ENCODE peak calls at places on chromosomes 4 and X, in nine cellular contexts. One of them, this sample, is unnamed.

GRCh38 chrX:110004210-110004609 is 1.3 kb downstream of the TMEM164 start:
- DNase-seq in upper lobe of right lung: peak; percentile 75
- DNase-seq in heart left ventricle: peak; percentile 36
- DNase-seq in ovary: peak; percentile 22
- DNase-seq in natural killer cell: no peak
- DNase-seq in IMR-90: no peak
- DNase-seq in WERI-Rb-1: no peak
- DNase-seq in AG04450: no peak
- DNase-seq in brain microvascular endothelial cell: no peak
- DNase-seq in this sample: no peak

GRCh38 chr4:113455081-113455480 is 306.5 kb downstream of the CAMK2D start:
- DNase-seq in upper lobe of right lung: no peak
- DNase-seq in heart left ventricle: no peak
- DNase-seq in ovary: no peak
- DNase-seq in natural killer cell: no peak
- DNase-seq in IMR-90: no peak
- DNase-seq in WERI-Rb-1: no peak
- DNase-seq in AG04450: no peak
- DNase-seq in brain microvascular endothelial cell: no peak
- DNase-seq in this sample: no peak

GRCh38 chr4:151703401-151703800 is 57.4 kb downstream of the GATB start:
- DNase-seq in upper lobe of right lung: no peak
- DNase-seq in heart left ventricle: no peak
- DNase-seq in ovary: no peak
- DNase-seq in natural killer cell: no peak
- DNase-seq in IMR-90: no peak
- DNase-seq in WERI-Rb-1: no peak
- DNase-seq in AG04450: no peak
- DNase-seq in brain microvascular endothelial cell: no peak
- DNase-seq in this sample: no peak

GRCh38 chr4:6734165-6734786 is 18.3 kb downstream of the BLOC1S4 start:
- DNase-seq in upper lobe of right lung: no peak
- DNase-seq in heart left ventricle: no peak
- DNase-seq in ovary: no peak
- DNase-seq in natural killer cell: no peak
- DNase-seq in IMR-90: no peak
- DNase-seq in WERI-Rb-1: no peak
- DNase-seq in AG04450: no peak
- DNase-seq in brain microvascular endothelial cell: no peak
- DNase-seq in this sample: no peak

GRCh38 chr4:147957446-147957845 is 225.6 kb downstream of the ARHGAP10 start:
- DNase-seq in upper lobe of right lung: no peak
- DNase-seq in heart left ventricle: no peak
- DNase-seq in ovary: no peak
- DNase-seq in natural killer cell: no peak
- DNase-seq in IMR-90: no peak
- DNase-seq in WERI-Rb-1: no peak
- DNase-seq in AG04450: no peak
- DNase-seq in brain microvascular endothelial cell: no peak
- DNase-seq in this sample: no peak

GRCh38 chrX:20067709-20068315 is 48.9 kb downstream of the MAP7D2 start:
- DNase-seq in upper lobe of right lung: peak; percentile 76
- DNase-seq in heart left ventricle: peak; percentile 77
- DNase-seq in ovary: peak; percentile 86
- DNase-seq in natural killer cell: no peak
- DNase-seq in IMR-90: peak; percentile 88
- DNase-seq in WERI-Rb-1: no peak
- DNase-seq in AG04450: peak; percentile 44
- DNase-seq in brain microvascular endothelial cell: peak; percentile 75
- DNase-seq in this sample: peak; percentile 54

GRCh38 chr4:29423836-29424721 is 1296.1 kb upstream of the PCDH7 start:
- DNase-seq in upper lobe of right lung: no peak
- DNase-seq in heart left ventricle: no peak
- DNase-seq in ovary: no peak
- DNase-seq in natural killer cell: no peak
- DNase-seq in IMR-90: peak; percentile 95
- DNase-seq in WERI-Rb-1: no peak
- DNase-seq in AG04450: peak; percentile 68
- DNase-seq in brain microvascular endothelial cell: peak; percentile 92
- DNase-seq in this sample: no peak

GRCh38 chr4:126938023-126938422 is 694.7 kb upstream of the INTU start:
- DNase-seq in upper lobe of right lung: no peak
- DNase-seq in heart left ventricle: no peak
- DNase-seq in ovary: no peak
- DNase-seq in natural killer cell: no peak
- DNase-seq in IMR-90: peak; percentile 33
- DNase-seq in WERI-Rb-1: no peak
- DNase-seq in AG04450: no peak
- DNase-seq in brain microvascular endothelial cell: no peak
- DNase-seq in this sample: no peak

GRCh38 chrX:68060506-68061205 is 372.6 kb downstream of the OPHN1 start:
- DNase-seq in upper lobe of right lung: no peak
- DNase-seq in heart left ventricle: no peak
- DNase-seq in ovary: no peak
- DNase-seq in natural killer cell: no peak
- DNase-seq in IMR-90: no peak
- DNase-seq in WERI-Rb-1: no peak
- DNase-seq in AG04450: no peak
- DNase-seq in brain microvascular endothelial cell: no peak
- DNase-seq in this sample: no peak

GRCh38 chr4:70936200-70936787 is 34.1 kb downstream of the MOB1B start:
- DNase-seq in upper lobe of right lung: no peak
- DNase-seq in heart left ventricle: no peak
- DNase-seq in ovary: no peak
- DNase-seq in natural killer cell: no peak
- DNase-seq in IMR-90: peak; percentile 61
- DNase-seq in WERI-Rb-1: no peak
- DNase-seq in AG04450: no peak
- DNase-seq in brain microvascular endothelial cell: no peak
- DNase-seq in this sample: no peak

GRCh38 chr4:123430031-123430430 is 33.4 kb downstream of the SPRY1 start:
- DNase-seq in upper lobe of right lung: no peak
- DNase-seq in heart left ventricle: no peak
- DNase-seq in ovary: no peak
- DNase-seq in natural killer cell: no peak
- DNase-seq in IMR-90: no peak
- DNase-seq in WERI-Rb-1: no peak
- DNase-seq in AG04450: no peak
- DNase-seq in brain microvascular endothelial cell: no peak
- DNase-seq in this sample: no peak

GRCh38 chr4:174069848-174070330 is 213.6 kb downstream of the FBXO8 start:
- DNase-seq in upper lobe of right lung: no peak
- DNase-seq in heart left ventricle: no peak
- DNase-seq in ovary: no peak
- DNase-seq in natural killer cell: no peak
- DNase-seq in IMR-90: no peak
- DNase-seq in WERI-Rb-1: no peak
- DNase-seq in AG04450: no peak
- DNase-seq in brain microvascular endothelial cell: no peak
- DNase-seq in this sample: no peak

GRCh38 chrX:150256297-150256650 is 106.8 kb upstream of the MAMLD1 start:
- DNase-seq in upper lobe of right lung: no peak
- DNase-seq in heart left ventricle: no peak
- DNase-seq in ovary: no peak
- DNase-seq in natural killer cell: no peak
- DNase-seq in IMR-90: no peak
- DNase-seq in WERI-Rb-1: no peak
- DNase-seq in AG04450: no peak
- DNase-seq in brain microvascular endothelial cell: no peak
- DNase-seq in this sample: no peak

GRCh38 chrX:76428243-76429130 is 977 bp downstream of the MAGEE1 start:
- DNase-seq in upper lobe of right lung: peak; percentile 48
- DNase-seq in heart left ventricle: peak; percentile 21
- DNase-seq in ovary: peak; percentile 16
- DNase-seq in natural killer cell: peak; percentile 30
- DNase-seq in IMR-90: no peak
- DNase-seq in WERI-Rb-1: peak; percentile 7
- DNase-seq in AG04450: no peak
- DNase-seq in brain microvascular endothelial cell: no peak
- DNase-seq in this sample: peak; percentile 45

GRCh38 chr4:48138511-48138910 is 4.5 kb upstream of the TXK start:
- DNase-seq in upper lobe of right lung: no peak
- DNase-seq in heart left ventricle: no peak
- DNase-seq in ovary: no peak
- DNase-seq in natural killer cell: no peak
- DNase-seq in IMR-90: no peak
- DNase-seq in WERI-Rb-1: no peak
- DNase-seq in AG04450: no peak
- DNase-seq in brain microvascular endothelial cell: no peak
- DNase-seq in this sample: no peak

GRCh38 chrX:55839480-55839879 is 121.9 kb downstream of the RRAGB start:
- DNase-seq in upper lobe of right lung: no peak
- DNase-seq in heart left ventricle: no peak
- DNase-seq in ovary: no peak
- DNase-seq in natural killer cell: no peak
- DNase-seq in IMR-90: no peak
- DNase-seq in WERI-Rb-1: no peak
- DNase-seq in AG04450: no peak
- DNase-seq in brain microvascular endothelial cell: no peak
- DNase-seq in this sample: no peak

GRCh38 chr4:159298502-159298901 is 195.6 kb downstream of the RAPGEF2 start:
- DNase-seq in upper lobe of right lung: no peak
- DNase-seq in heart left ventricle: no peak
- DNase-seq in ovary: no peak
- DNase-seq in natural killer cell: no peak
- DNase-seq in IMR-90: peak; percentile 59
- DNase-seq in WERI-Rb-1: no peak
- DNase-seq in AG04450: no peak
- DNase-seq in brain microvascular endothelial cell: peak; percentile 30
- DNase-seq in this sample: no peak

GRCh38 chrX:42804524-42804923 is 26.6 kb upstream of the PPP1R2C start:
- DNase-seq in upper lobe of right lung: no peak
- DNase-seq in heart left ventricle: no peak
- DNase-seq in ovary: no peak
- DNase-seq in natural killer cell: no peak
- DNase-seq in IMR-90: no peak
- DNase-seq in WERI-Rb-1: no peak
- DNase-seq in AG04450: no peak
- DNase-seq in brain microvascular endothelial cell: no peak
- DNase-seq in this sample: no peak

GRCh38 chr4:97664741-97665140 is 478.5 kb downstream of the STPG2 start:
- DNase-seq in upper lobe of right lung: no peak
- DNase-seq in heart left ventricle: no peak
- DNase-seq in ovary: no peak
- DNase-seq in natural killer cell: no peak
- DNase-seq in IMR-90: no peak
- DNase-seq in WERI-Rb-1: no peak
- DNase-seq in AG04450: no peak
- DNase-seq in brain microvascular endothelial cell: no peak
- DNase-seq in this sample: no peak

GRCh38 chr4:91108751-91109150 is 981.6 kb downstream of the CCSER1 start:
- DNase-seq in upper lobe of right lung: no peak
- DNase-seq in heart left ventricle: no peak
- DNase-seq in ovary: no peak
- DNase-seq in natural killer cell: no peak
- DNase-seq in IMR-90: no peak
- DNase-seq in WERI-Rb-1: no peak
- DNase-seq in AG04450: no peak
- DNase-seq in brain microvascular endothelial cell: no peak
- DNase-seq in this sample: no peak
- TF ChIP-seq CTCF in upper lobe of right lung: no peak
- TF ChIP-seq CTCF in heart left ventricle: no peak
- TF ChIP-seq CTCF in ovary: no peak
- TF ChIP-seq CTCF in natural killer cell: no peak
- TF ChIP-seq CTCF in IMR-90: no peak
- TF ChIP-seq CTCF in WERI-Rb-1: no peak
- TF ChIP-seq CTCF in AG04450: no peak
- TF ChIP-seq CTCF in brain microvascular endothelial cell: no peak
- TF ChIP-seq CTCF in this sample: no peak

DNA sequence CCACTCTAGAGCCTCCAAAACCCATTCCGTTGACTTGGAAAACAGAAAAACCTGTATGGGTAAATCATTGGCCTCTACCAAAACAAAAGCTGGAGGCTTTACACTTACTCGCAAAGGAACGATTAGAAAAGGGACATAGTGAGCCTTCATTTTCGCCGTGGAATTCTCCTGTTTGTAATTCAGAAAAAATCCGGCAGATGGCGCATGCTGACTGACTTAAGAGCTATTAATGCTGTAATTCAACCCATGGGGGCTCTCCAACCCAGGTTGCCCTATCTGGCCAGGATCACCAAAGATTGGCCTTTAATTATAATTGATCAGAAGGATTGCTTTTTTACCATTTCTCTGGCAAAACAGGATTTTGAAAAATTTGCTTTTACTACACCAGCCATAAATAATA is 60.8 kb downstream of the ZNF732 start:
- DNase-seq in upper lobe of right lung: no peak
- DNase-seq in heart left ventricle: peak; percentile 27
- DNase-seq in ovary: no peak
- DNase-seq in natural killer cell: no peak
- DNase-seq in IMR-90: no peak
- DNase-seq in WERI-Rb-1: peak; percentile 45
- DNase-seq in AG04450: no peak
- DNase-seq in brain microvascular endothelial cell: peak; percentile 7
- DNase-seq in this sample: no peak
- TF ChIP-seq CTCF in upper lobe of right lung: peak; percentile 80
- TF ChIP-seq CTCF in heart left ventricle: peak; percentile 77
- TF ChIP-seq CTCF in ovary: no peak
- TF ChIP-seq CTCF in natural killer cell: peak; percentile 76
- TF ChIP-seq CTCF in IMR-90: peak; percentile 34
- TF ChIP-seq CTCF in WERI-Rb-1: peak; percentile 59
- TF ChIP-seq CTCF in AG04450: no peak
- TF ChIP-seq CTCF in brain microvascular endothelial cell: peak; percentile 47
- TF ChIP-seq CTCF in this sample: peak; percentile 87

GRCh38 chrX:137823257-137823656 is 257.3 kb downstream of the ZIC3 start:
- DNase-seq in upper lobe of right lung: no peak
- DNase-seq in heart left ventricle: no peak
- DNase-seq in ovary: no peak
- DNase-seq in natural killer cell: no peak
- DNase-seq in IMR-90: no peak
- DNase-seq in WERI-Rb-1: no peak
- DNase-seq in AG04450: no peak
- DNase-seq in brain microvascular endothelial cell: no peak
- DNase-seq in this sample: no peak
- TF ChIP-seq CTCF in upper lobe of right lung: no peak
- TF ChIP-seq CTCF in heart left ventricle: no peak
- TF ChIP-seq CTCF in ovary: no peak
- TF ChIP-seq CTCF in natural killer cell: no peak
- TF ChIP-seq CTCF in IMR-90: no peak
- TF ChIP-seq CTCF in WERI-Rb-1: no peak
- TF ChIP-seq CTCF in AG04450: no peak
- TF ChIP-seq CTCF in brain microvascular endothelial cell: peak; percentile 29
- TF ChIP-seq CTCF in this sample: no peak

GRCh38 chr4:676871-677235 is 2.5 kb downstream of the MYL5 start:
- DNase-seq in upper lobe of right lung: no peak
- DNase-seq in heart left ventricle: no peak
- DNase-seq in ovary: no peak
- DNase-seq in natural killer cell: no peak
- DNase-seq in IMR-90: no peak
- DNase-seq in WERI-Rb-1: no peak
- DNase-seq in AG04450: no peak
- DNase-seq in brain microvascular endothelial cell: no peak
- DNase-seq in this sample: no peak
- TF ChIP-seq CTCF in upper lobe of right lung: no peak
- TF ChIP-seq CTCF in heart left ventricle: no peak
- TF ChIP-seq CTCF in ovary: no peak
- TF ChIP-seq CTCF in natural killer cell: no peak
- TF ChIP-seq CTCF in IMR-90: no peak
- TF ChIP-seq CTCF in WERI-Rb-1: no peak
- TF ChIP-seq CTCF in AG04450: no peak
- TF ChIP-seq CTCF in brain microvascular endothelial cell: no peak
- TF ChIP-seq CTCF in this sample: no peak